ENCODE peak calls at places on chromosomes 5 and 9, in seven cellular contexts. Z is PC-9; J is neural progenitor cell; M is lung; I is tibial artery; W is small intestine; R is CD8-positive, alpha-beta T cell. Q is an unnamed sample.

GRCh38 chr5:78295035-78295961 is 800 bp upstream of the AP3B1 start:
- DNase-seq in W (peak; percentile 71), J (peak; percentile 47), M (peak; percentile 40), I (peak; percentile 26), R (peak; percentile 55), Z (no peak), Q (no peak)

GRCh38 chr9:124242331-124243194 is 15.2 kb upstream of the NEK6 start:
- DNase-seq in I (peak; percentile 38), Z (no peak), M (no peak), R (no peak), W (peak; percentile 51), J (peak; percentile 85), Q (no peak)

GRCh38 chr5:5589146-5589826 is 166.8 kb downstream of the ICE1 start:
- DNase-seq in R (no peak), I (no peak), Z (no peak), J (no peak), M (no peak), W (no peak), Q (no peak)

GRCh38 chr5:95733100-95733499 is 2.0 kb downstream of the RHOBTB3 start:
- DNase-seq in M (no peak), I (no peak), Z (no peak), W (no peak), R (no peak), J (no peak), Q (no peak)

GRCh38 chr9:94906181-94906580 is 179.7 kb downstream of the AOPEP start:
- DNase-seq in W (no peak), I (no peak), J (no peak), Z (peak; percentile 8), M (peak; percentile 4), R (no peak), Q (no peak)

GRCh38 chr5:95996904-95997751 is 35.5 kb upstream of the ELL2 start:
- DNase-seq in Z (no peak), R (no peak), M (no peak), W (peak; percentile 18), J (no peak), I (no peak), Q (no peak)

GRCh38 chr9:99162759-99163364 is 57.9 kb downstream of the TGFBR1 start:
- DNase-seq in Z (no peak), J (peak; percentile 56), I (no peak), R (no peak), W (peak; percentile 31), M (no peak), Q (no peak)

GRCh38 chr5:150119421-150120061 is 33.2 kb upstream of the CSF1R start:
- DNase-seq in Z (no peak), W (no peak), I (peak; percentile 29), R (no peak), J (no peak), M (no peak), Q (no peak)

GRCh38 chr5:14112998-14113652 is 30.0 kb upstream of the TRIO start:
- DNase-seq in Z (no peak), J (no peak), M (no peak), R (no peak), I (no peak), W (peak; percentile 87), Q (no peak)

GRCh38 chr5:32638309-32638708 is 53.0 kb downstream of the SUB1 start:
- DNase-seq in J (no peak), R (no peak), Z (peak; percentile 22), I (no peak), W (no peak), M (no peak), Q (no peak)

GRCh38 chr5:151923865-151924264 is 786 bp downstream of the GLRA1 start:
- DNase-seq in J (peak; percentile 68), M (no peak), Z (no peak), W (no peak), I (no peak), R (no peak), Q (no peak)

GRCh38 chr5:7517006-7517405 is 121.1 kb downstream of the ADCY2 start:
- DNase-seq in W (no peak), J (no peak), M (no peak), R (no peak), Z (no peak), I (no peak), Q (no peak)

GRCh38 chr5:132677682-132678400 is 4.1 kb downstream of the IL4 start:
- DNase-seq in Z (no peak), W (no peak), M (no peak), J (no peak), I (no peak), R (no peak), Q (no peak)

GRCh38 chr9:134403682-134404301 is 77.5 kb downstream of the RXRA start:
- DNase-seq in J (no peak), W (no peak), R (peak; percentile 56), M (peak; percentile 69), Z (no peak), I (peak; percentile 89), Q (peak; percentile 49)

GRCh38 chr9:75775966-75776691 is 114.3 kb upstream of the PCSK5 start:
- DNase-seq in J (no peak), W (no peak), Z (peak; percentile 86), M (no peak), R (no peak), I (no peak), Q (no peak)

GRCh38 chr9:69645488-69645887 is 26.7 kb downstream of the APBA1 start:
- DNase-seq in R (no peak), I (no peak), M (peak; percentile 79), W (peak; percentile 45), Z (peak; percentile 61), J (peak; percentile 13), Q (no peak)

GRCh38 chr5:113678924-113679575 is 165.6 kb downstream of the YTHDC2 start:
- DNase-seq in M (no peak), R (no peak), J (peak; percentile 77), I (no peak), W (peak; percentile 19), Z (no peak), Q (no peak)

GRCh38 chr9:77708416-77708815 is 60.3 kb upstream of the GNA14 start:
- DNase-seq in W (no peak), I (no peak), J (no peak), M (no peak), Z (no peak), R (no peak), Q (no peak)

GRCh38 chr5:859391-859790 is 8.6 kb upstream of the ZDHHC11 start:
- DNase-seq in R (no peak), M (no peak), I (no peak), J (no peak), W (no peak), Z (no peak), Q (no peak)

GRCh38 chr5:171975262-171975876 is 31.1 kb downstream of the FBXW11 start:
- DNase-seq in Z (no peak), R (no peak), I (no peak), M (no peak), W (no peak), J (no peak), Q (no peak)

GRCh38 chr5:91277093-91277626 is 106.0 kb downstream of the ARRDC3 start:
- DNase-seq in W (no peak), J (no peak), Z (no peak), M (no peak), I (no peak), R (no peak), Q (no peak)

GRCh38 chr9:15308511-15308910 is 1.5 kb upstream of the TTC39B start:
- DNase-seq in I (no peak), M (no peak), W (no peak), J (no peak), R (no peak), Z (no peak), Q (no peak)

GRCh38 chr9:84339951-84340350 is 607 bp downstream of the SLC28A3 start:
- DNase-seq in Z (peak; percentile 51), W (no peak), I (no peak), R (no peak), M (no peak), J (peak; percentile 41), Q (no peak)

GRCh38 chr9:84338792-84339191 is 1.8 kb downstream of the SLC28A3 start:
- DNase-seq in M (no peak), J (no peak), Z (no peak), W (peak; percentile 12), R (no peak), I (no peak), Q (no peak)

GRCh38 chr9:84340535-84340934 is at the start of gene SLC28A3:
- DNase-seq in R (no peak), J (peak; percentile 11), I (no peak), Z (peak; percentile 53), W (peak; percentile 52), M (no peak), Q (no peak)

GRCh38 chr9:84337252-84337651 is 3.3 kb downstream of the SLC28A3 start:
- DNase-seq in I (no peak), Z (no peak), W (no peak), M (no peak), R (no peak), J (no peak), Q (no peak)

GRCh38 chr9:84339523-84339922 is 1.0 kb downstream of the SLC28A3 start:
- DNase-seq in M (no peak), Z (no peak), J (no peak), I (no peak), W (no peak), R (no peak), Q (no peak)
- H3K27ac ChIP-seq in M (no peak overlapping the region), Z (peak overlapping the region; percentile 79), J (no peak overlapping the region), I (no peak overlapping the region), W (no peak overlapping the region), R (no peak overlapping the region), Q (no peak overlapping the region)

GRCh38 chr5:50435131-50435530 is 6.0 kb downstream of the EMB start:
- DNase-seq in R (no peak), J (no peak), Z (no peak), I (no peak), W (no peak), M (no peak), Q (no peak)
- H3K4me3 ChIP-seq in R (no peak overlapping the region), J (no peak overlapping the region), Z (no peak overlapping the region), I (no peak overlapping the region), W (no peak overlapping the region), M (no peak overlapping the region), Q (no peak overlapping the region)

DNA sequence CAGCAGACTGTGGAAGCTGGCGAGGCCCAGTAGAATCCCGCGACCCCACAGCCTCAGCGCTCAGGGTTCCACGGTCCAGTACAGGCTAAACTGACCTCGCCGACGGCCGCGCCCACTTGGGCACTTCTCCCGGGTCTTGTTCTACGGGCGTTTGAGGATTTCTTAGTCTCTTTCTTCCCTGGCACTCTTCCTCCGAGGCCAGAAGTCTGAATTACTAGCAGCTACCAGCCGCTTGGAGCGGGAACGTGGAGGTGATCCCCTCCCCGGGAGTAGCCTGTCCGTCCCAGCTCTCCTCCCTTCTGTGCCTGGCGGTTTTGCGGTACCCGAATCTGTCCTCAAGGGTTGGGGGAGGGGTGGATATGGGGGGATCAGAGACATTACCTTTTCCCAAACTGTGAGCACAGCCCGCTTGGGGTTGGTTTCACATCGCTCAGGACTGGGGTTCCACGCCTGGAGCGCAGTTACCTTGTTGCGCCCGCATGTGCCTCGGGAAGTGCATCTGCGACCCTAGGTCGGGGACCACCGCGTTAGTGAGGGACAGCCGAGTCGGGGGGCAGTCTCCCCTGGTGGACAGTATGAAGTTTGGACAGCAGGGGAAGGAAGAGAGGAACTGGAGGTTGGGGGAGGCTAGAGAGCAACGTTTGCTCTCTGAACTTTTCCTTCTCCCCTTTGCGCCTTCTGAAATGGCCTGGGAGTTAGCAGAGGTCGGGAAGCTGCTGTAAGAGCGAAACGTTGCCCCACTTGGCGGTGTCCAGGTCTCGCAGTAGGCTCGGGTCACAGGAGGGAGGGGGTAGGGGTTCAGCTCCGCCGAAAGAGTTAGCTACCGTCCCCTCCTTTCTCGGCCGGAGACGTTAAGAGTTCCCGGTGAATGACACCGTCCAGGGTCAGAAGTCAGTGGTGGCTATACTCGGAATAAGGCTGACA is 190.8 kb downstream of the MEF2C start:
- DNase-seq in M (no peak), Z (no peak), W (no peak), R (no peak), I (no peak), J (peak; percentile 57), Q (no peak)
- H3K27me3 ChIP-seq in M (peaks cover 3% of the 10 kb centered on the region), Z (no peaks in the 10 kb centered on the region), W (peaks cover 8% of the 10 kb centered on the region), R (peaks cover 46% of the 10 kb centered on the region), I (peaks cover 98% of the 10 kb centered on the region), J (peaks cover 100% of the 10 kb centered on the region), Q (peaks cover 45% of the 10 kb centered on the region)

GRCh38 chr9:100583019-100583802 is 5.3 kb downstream of the CAVIN4 start:
- DNase-seq in W (no peak), M (no peak), I (no peak), J (no peak), Z (no peak), R (no peak), Q (no peak)
- H3K27ac ChIP-seq in W (no peak overlapping the region), M (no peak overlapping the region), I (no peak overlapping the region), J (no peak overlapping the region), Z (no peak overlapping the region), R (no peak overlapping the region), Q (no peak overlapping the region)

Q was measured in thoracic aorta.